ENCODE peak calls at places on chromosome 7, in five cellular contexts. R is heart left ventricle, F is HCT116, E is epithelial cell of esophagus, V is astrocyte. W is an unnamed sample.

GRCh38 chr7:9231683-9232082 is 798.3 kb downstream of the NXPH1 start:
- DNase-seq in R (no peak), F (no peak), E (no peak), V (no peak), W (no peak)

GRCh38 chr7:38584443-38585210 is 46.5 kb downstream of the AMPH start:
- DNase-seq in F (no peak), R (peak), E (no peak), V (peak), W (no peak)

GRCh38 chr7:4042402-4042801 is 639.7 kb upstream of the FOXK1 start:
- DNase-seq in V (no peak), F (no peak), R (no peak), E (no peak), W (no peak)

GRCh38 chr7:94431620-94432295 is 37.1 kb downstream of the COL1A2 start:
- DNase-seq in E (no peak), R (no peak), F (no peak), V (peak), W (no peak)

GRCh38 chr7:108002726-108003590 is at the start of gene LAMB1:
- DNase-seq in V (peak), E (peak), R (peak), F (no peak), W (peak)

GRCh38 chr7:111210996-111211395 is 120.1 kb downstream of the LRRN3 start:
- DNase-seq in F (no peak), E (no peak), R (no peak), V (peak), W (no peak)

GRCh38 chr7:108452707-108453106 is 3.5 kb downstream of the NRCAM start:
- DNase-seq in R (no peak), V (no peak), F (peak), E (peak), W (peak)

GRCh38 chr7:101185258-101185839 is 5.3 kb upstream of the NAT16 start:
- DNase-seq in R (no peak), F (no peak), V (peak), E (peak), W (no peak)

GRCh38 chr7:137590686-137591255 is 247.2 kb upstream of the PTN start:
- DNase-seq in F (no peak), R (no peak), V (no peak), E (no peak), W (no peak)

GRCh38 chr7:105261689-105262088 is 127.0 kb downstream of the SRPK2 start:
- DNase-seq in V (no peak), R (no peak), F (no peak), E (peak), W (no peak)

GRCh38 chr7:1839701-1840100 is 169.6 kb downstream of the ELFN1 start:
- DNase-seq in E (no peak), F (no peak), V (no peak), R (peak), W (no peak)

GRCh38 chr7:33185786-33186185 is 56.4 kb downstream of the BBS9 start:
- DNase-seq in R (no peak), V (peak), E (peak), F (peak), W (peak)

GRCh38 chr7:114508096-114508495 is 93.5 kb downstream of the FOXP2 start:
- DNase-seq in V (peak), R (no peak), F (no peak), E (peak), W (no peak)

GRCh38 chr7:73891178-73891885 is 30.4 kb downstream of the TMEM270 start:
- DNase-seq in F (no peak), V (no peak), E (no peak), R (no peak), W (peak)

GRCh38 chr7:155951554-155952158 is 139.4 kb upstream of the SHH start:
- DNase-seq in V (peak), F (peak), R (no peak), E (peak), W (peak)

GRCh38 chr7:99789441-99790070 is 5.6 kb upstream of the CYP3A4 start:
- DNase-seq in E (peak), V (no peak), R (no peak), F (no peak), W (no peak)

GRCh38 chr7:36758879-36759278 is 34.6 kb upstream of the AOAH start:
- DNase-seq in V (no peak), E (no peak), R (no peak), F (no peak), W (no peak)

GRCh38 chr7:145030754-145031153 is 194.9 kb upstream of the TPK1 start:
- DNase-seq in R (no peak), F (no peak), E (no peak), V (no peak), W (no peak)

GRCh38 chr7:106284516-106285050 is at the start of gene NAMPT:
- DNase-seq in F (no peak), E (peak), V (no peak), R (peak), W (peak)

GRCh38 chr7:107938448-107939250 is 47.7 kb downstream of the DLD start:
- DNase-seq in F (no peak), V (peak), E (peak), R (peak), W (no peak)

GRCh38 chr7:72017756-72018155 is 394.4 kb downstream of the CALN1 start:
- DNase-seq in E (no peak), R (no peak), V (no peak), F (no peak), W (no peak)

GRCh38 chr7:127391591-127392181 is 822 bp downstream of the ZNF800 start:
- DNase-seq in R (no peak), V (peak), F (no peak), E (peak), W (peak)

GRCh38 chr7:51070163-51070562 is 246.4 kb downstream of the COBL start:
- DNase-seq in V (peak), F (no peak), R (no peak), E (no peak), W (no peak)

GRCh38 chr7:91949221-91950009 is 8.8 kb downstream of the AKAP9 start:
- DNase-seq in E (peak), V (peak), R (no peak), F (no peak), W (no peak)

GRCh38 chr7:76403780-76404494 is 5.6 kb downstream of the SSC4D start:
- DNase-seq in F (no peak), V (no peak), R (no peak), E (no peak), W (no peak)

GRCh38 chr7:98840604-98841508 is 29.0 kb downstream of the TMEM130 start:
- DNase-seq in R (no peak), E (no peak), V (peak), F (no peak), W (no peak)

GRCh38 chr7:122802211-122802833 is 83.9 kb downstream of the CADPS2 start:
- DNase-seq in R (peak), F (no peak), V (no peak), E (peak), W (no peak)

GRCh38 chr7:101950450-101951119 is 133.2 kb downstream of the CUX1 start:
- DNase-seq in V (peak), E (no peak), F (peak), R (no peak), W (no peak)

GRCh38 chr7:123666492-123666891 is 10.8 kb downstream of the LMOD2 start:
- DNase-seq in V (no peak), R (no peak), F (no peak), E (peak), W (no peak)

GRCh38 chr7:15130666-15131541 is 228.4 kb upstream of the DGKB start:
- DNase-seq in V (peak), F (no peak), R (no peak), E (peak), W (no peak)

GRCh38 chr7:157027568-157028527 is 17.4 kb upstream of the MNX1 start:
- DNase-seq in F (no peak), R (no peak), V (no peak), E (peak), W (peak)

GRCh38 chr7:101545441-101546190 is 83.5 kb downstream of the MYL10 start:
- DNase-seq in E (no peak), F (no peak), R (peak), V (no peak), W (no peak)

GRCh38 chr7:128403676-128404075 is 6.1 kb downstream of the IMPDH1 start:
- DNase-seq in R (no peak), E (no peak), V (no peak), F (no peak), W (no peak)

GRCh38 chr7:128400566-128400965 is 9.2 kb downstream of the IMPDH1 start:
- DNase-seq in F (no peak), E (no peak), V (no peak), R (no peak), W (no peak)

GRCh38 chr7:128399991-128400390 is 9.8 kb downstream of the IMPDH1 start:
- DNase-seq in R (no peak), V (no peak), F (no peak), E (no peak), W (no peak)

GRCh38 chr7:128404143-128404681 is 5.6 kb downstream of the IMPDH1 start:
- DNase-seq in E (peak), R (no peak), F (no peak), V (no peak), W (no peak)

DNA sequence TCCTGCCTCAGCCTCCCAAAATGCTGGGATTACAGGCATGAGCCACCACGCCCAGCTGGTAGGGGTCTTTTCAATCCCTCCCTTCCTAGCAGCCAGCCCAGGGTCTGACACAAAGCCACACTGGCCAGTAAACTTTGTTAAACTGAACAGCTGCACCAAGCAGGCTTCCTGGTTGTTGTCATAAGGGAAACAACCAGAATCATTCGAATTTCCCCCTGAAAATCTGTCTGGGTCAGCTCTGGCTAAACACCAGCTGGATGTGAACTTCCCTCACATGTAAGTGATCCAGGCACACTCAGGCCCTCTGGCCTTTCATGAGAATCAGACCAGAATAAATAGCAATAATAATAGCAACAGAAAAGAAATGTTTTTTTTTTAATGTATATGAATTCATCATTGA is 7.4 kb downstream of the IMPDH1 start:
- DNase-seq in V (no peak), E (no peak), F (no peak), R (no peak), W (no peak)
- TF ChIP-seq CTCF in V (no peak), E (no peak), F (no peak), R (no peak), W (no peak)

GRCh38 chr7:121339082-121339481 is 10.3 kb downstream of the WNT16 start:
- DNase-seq in F (no peak), V (no peak), E (no peak), R (no peak), W (no peak)

GRCh38 chr7:121334875-121335648 is 6.3 kb downstream of the WNT16 start:
- DNase-seq in E (no peak), V (peak), R (no peak), F (no peak), W (no peak)

GRCh38 chr7:121336579-121336978 is 7.8 kb downstream of the WNT16 start:
- DNase-seq in F (no peak), V (peak), E (no peak), R (no peak), W (no peak)

GRCh38 chr7:121334376-121334775 is 5.6 kb downstream of the WNT16 start:
- DNase-seq in R (no peak), F (no peak), E (no peak), V (no peak), W (no peak)

GRCh38 chr7:121337398-121337797 is 8.6 kb downstream of the WNT16 start:
- DNase-seq in V (no peak), E (peak), F (no peak), R (no peak), W (peak)
- TF ChIP-seq CTCF in V (peak), E (peak), F (no peak), R (no peak), W (no peak)

GRCh38 chr7:158228131-158228530 is 359.5 kb downstream of the PTPRN2 start:
- DNase-seq in F (no peak), R (no peak), E (no peak), V (no peak), W (no peak)
- TF ChIP-seq CTCF in F (peak), R (no peak), E (no peak), V (no peak), W (no peak)

DNA sequence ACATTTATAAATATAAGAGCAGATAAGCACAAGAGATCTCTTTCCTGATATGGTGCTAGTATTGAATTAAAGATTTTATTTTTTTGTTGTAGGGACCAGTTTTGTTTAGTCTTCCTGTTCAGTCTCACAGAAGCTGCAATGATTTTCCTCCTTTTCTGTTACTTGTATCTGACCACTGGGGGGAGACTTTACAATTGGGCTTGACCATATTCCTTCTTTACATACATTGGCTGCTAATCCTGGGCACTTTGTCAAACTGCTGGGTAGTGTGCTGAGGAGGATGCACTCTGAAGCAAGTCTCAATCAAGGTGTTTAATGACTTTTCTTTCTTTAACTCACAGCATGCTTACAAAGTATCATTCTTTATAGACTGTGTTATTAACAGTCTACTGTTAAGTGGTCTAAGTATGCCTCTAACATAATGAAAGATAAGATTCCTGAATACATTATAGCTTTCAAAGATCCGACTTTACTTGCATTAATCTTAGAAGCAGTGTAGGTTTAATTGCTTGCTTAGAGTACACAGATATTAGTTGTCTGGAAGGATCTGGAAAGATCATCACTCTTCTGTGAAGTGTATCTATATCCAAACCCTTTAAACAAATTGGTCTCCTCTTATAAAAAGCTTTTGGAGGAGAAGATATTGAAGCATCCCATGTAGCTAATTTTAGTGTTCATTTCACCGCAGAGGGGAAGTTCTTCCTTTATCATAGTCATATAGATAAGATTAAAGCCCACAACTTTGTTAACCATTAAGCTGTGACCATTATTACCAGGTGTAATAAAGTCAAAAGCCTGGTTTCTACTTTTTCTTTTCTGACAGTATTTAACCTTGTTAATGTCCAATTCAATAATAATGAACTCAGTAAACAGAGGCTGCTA is 3.2 kb downstream of the PALS2 start:
- DNase-seq in V (peak), E (peak), F (peak), R (no peak), W (peak)
- TF ChIP-seq CTCF in V (peak), E (peak), F (peak), R (peak), W (peak)

DNA sequence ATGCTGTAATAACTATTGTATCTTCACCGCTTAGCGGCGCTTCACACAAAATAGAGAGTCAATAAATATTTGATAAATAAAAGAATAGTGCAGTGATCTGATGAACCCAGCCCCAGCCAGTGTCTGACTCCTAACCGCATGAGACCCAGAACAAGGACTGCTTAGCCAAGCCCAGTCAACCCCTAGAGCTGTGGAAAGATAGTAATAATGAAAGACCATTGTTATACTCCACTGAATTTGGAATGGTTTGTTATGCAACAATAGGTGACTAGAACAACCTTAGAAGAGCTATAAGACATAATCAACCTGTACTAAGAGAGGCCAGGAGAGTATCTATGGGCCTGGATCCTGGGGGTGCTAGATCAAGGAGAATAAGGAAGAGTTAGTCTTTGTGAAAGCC is 230.5 kb upstream of the INHBA start:
- DNase-seq in F (no peak), E (no peak), R (no peak), V (no peak), W (no peak)
- TF ChIP-seq CTCF in F (no peak), E (no peak), R (no peak), V (no peak), W (no peak)

W was measured in Calu3.